ENCODE peak calls at places on chromosomes 7 and 10, in seven cellular contexts. T is DMS 273 treated with DMSO at 0.1 percent for 48 hours; H is HCT116; G is HFFc6; A is NCI-H1092; R is activated naive CD8-positive, alpha-beta T cell treated with anti-CD3 and anti-CD28 coated beads, Interleukin-2, amount 50 U/mL, for 24 hours; V is adipocyte. K is an unnamed sample.

GRCh38 chr10:4532467-4532866 is 293.5 kb upstream of the AKR1E2 start:
- DNase-seq in T (no peak), R (no peak), H (no peak), G (peak; percentile 81), V (peak; percentile 85), A (no peak), K (no peak)

GRCh38 chr7:50145801-50146338 is 52.8 kb upstream of the ZPBP start:
- DNase-seq in A (no peak), V (no peak), G (no peak), T (no peak), R (no peak), H (no peak), K (no peak)

GRCh38 chr10:71516890-71517289 is 120.2 kb downstream of the CDH23 start:
- DNase-seq in G (no peak), V (no peak), A (no peak), T (no peak), H (no peak), R (no peak), K (no peak)

GRCh38 chr7:16918288-16918895 is 36.6 kb upstream of the AGR3 start:
- DNase-seq in H (peak; percentile 33), G (peak; percentile 33), A (peak; percentile 22), R (no peak), V (peak; percentile 83), T (no peak), K (peak; percentile 37)

GRCh38 chr10:109877546-109877945 is 45.8 kb downstream of the XPNPEP1 start:
- DNase-seq in V (no peak), T (no peak), R (no peak), A (no peak), G (no peak), H (no peak), K (no peak)

GRCh38 chr7:157497744-157498541 is 161.1 kb downstream of the DNAJB6 start:
- DNase-seq in G (no peak), T (no peak), A (no peak), R (no peak), V (no peak), H (no peak), K (no peak)

GRCh38 chr10:88205842-88206446 is 342.5 kb downstream of the PTEN start:
- DNase-seq in T (no peak), V (peak; percentile 48), H (no peak), A (no peak), R (no peak), G (no peak), K (no peak)

GRCh38 chr10:59460601-59461000 is 98.3 kb upstream of the FAM13C start:
- DNase-seq in H (no peak), T (no peak), R (no peak), V (no peak), A (no peak), G (no peak), K (no peak)

GRCh38 chr10:230758-231157 is 95.5 kb downstream of the ZMYND11 start:
- DNase-seq in T (no peak), G (no peak), H (peak; percentile 8), R (no peak), V (peak; percentile 2), A (no peak), K (no peak)

GRCh38 chr7:36670585-36671431 is 53.5 kb downstream of the AOAH start:
- DNase-seq in H (peak; percentile 60), G (peak; percentile 38), T (peak; percentile 37), A (peak; percentile 65), R (peak; percentile 71), V (peak; percentile 82), K (peak; percentile 71)

GRCh38 chr7:46554688-46555422 is 633.8 kb upstream of the IGFBP3 start:
- DNase-seq in V (peak; percentile 18), G (peak; percentile 39), A (no peak), H (no peak), T (no peak), R (no peak), K (no peak)

GRCh38 chr7:114921636-114922150 is at the start of gene MDFIC:
- DNase-seq in A (no peak), G (no peak), R (peak; percentile 33), T (no peak), H (no peak), V (no peak), K (no peak)